ENCODE peak calls at places on chromosomes 1 and 21, in ten cellular contexts. One of them, this sample, is unnamed. For H3K4me1, the result is how much of the 10 kb centered on the place peaks cover.

GRCh38 chr1:213989740-213990472 is 2.1 kb downstream of the PROX1 start:
- DNase-seq in sigmoid colon: peak
- DNase-seq in HCT116: no peak
- DNase-seq in transverse colon: peak
- DNase-seq in heart left ventricle: no peak
- DNase-seq in A549: no peak
- DNase-seq in body of pancreas: peak
- DNase-seq in tibial nerve: no peak
- DNase-seq in stomach: no peak
- DNase-seq in breast epithelium: no peak
- DNase-seq in this sample: no peak

GRCh38 chr1:183736391-183736790 is 68.5 kb upstream of the RGL1 start:
- DNase-seq in sigmoid colon: no peak
- DNase-seq in HCT116: no peak
- DNase-seq in transverse colon: no peak
- DNase-seq in heart left ventricle: no peak
- DNase-seq in A549: no peak
- DNase-seq in body of pancreas: no peak
- DNase-seq in tibial nerve: no peak
- DNase-seq in stomach: no peak
- DNase-seq in breast epithelium: no peak
- DNase-seq in this sample: no peak

GRCh38 chr1:33383974-33384767 is 46.7 kb downstream of the PHC2 start:
- DNase-seq in sigmoid colon: no peak
- DNase-seq in HCT116: no peak
- DNase-seq in transverse colon: no peak
- DNase-seq in heart left ventricle: no peak
- DNase-seq in A549: no peak
- DNase-seq in body of pancreas: no peak
- DNase-seq in tibial nerve: no peak
- DNase-seq in stomach: no peak
- DNase-seq in breast epithelium: no peak
- DNase-seq in this sample: peak

GRCh38 chr1:42844592-42845140 is 1.7 kb upstream of the ZNF691 start:
- DNase-seq in sigmoid colon: no peak
- DNase-seq in HCT116: no peak
- DNase-seq in transverse colon: no peak
- DNase-seq in heart left ventricle: no peak
- DNase-seq in A549: no peak
- DNase-seq in body of pancreas: no peak
- DNase-seq in tibial nerve: no peak
- DNase-seq in stomach: no peak
- DNase-seq in breast epithelium: no peak
- DNase-seq in this sample: peak

GRCh38 chr21:37751268-37751975 is 164.8 kb downstream of the KCNJ6 start:
- DNase-seq in sigmoid colon: no peak
- DNase-seq in HCT116: no peak
- DNase-seq in transverse colon: no peak
- DNase-seq in heart left ventricle: no peak
- DNase-seq in A549: no peak
- DNase-seq in body of pancreas: no peak
- DNase-seq in tibial nerve: no peak
- DNase-seq in stomach: no peak
- DNase-seq in breast epithelium: no peak
- DNase-seq in this sample: no peak

GRCh38 chr21:17359781-17360180 is 153.1 kb upstream of the CXADR start:
- DNase-seq in sigmoid colon: no peak
- DNase-seq in HCT116: no peak
- DNase-seq in transverse colon: no peak
- DNase-seq in heart left ventricle: no peak
- DNase-seq in A549: no peak
- DNase-seq in body of pancreas: no peak
- DNase-seq in tibial nerve: no peak
- DNase-seq in stomach: no peak
- DNase-seq in breast epithelium: no peak
- DNase-seq in this sample: no peak

GRCh38 chr1:31786366-31787060 is 22.4 kb upstream of the ADGRB2 start:
- DNase-seq in sigmoid colon: peak
- DNase-seq in HCT116: no peak
- DNase-seq in transverse colon: no peak
- DNase-seq in heart left ventricle: no peak
- DNase-seq in A549: no peak
- DNase-seq in body of pancreas: peak
- DNase-seq in tibial nerve: no peak
- DNase-seq in stomach: no peak
- DNase-seq in breast epithelium: no peak
- DNase-seq in this sample: no peak

GRCh38 chr1:155043793-155044192 is 7.3 kb upstream of the ADAM15 start:
- DNase-seq in sigmoid colon: no peak
- DNase-seq in HCT116: no peak
- DNase-seq in transverse colon: peak
- DNase-seq in heart left ventricle: no peak
- DNase-seq in A549: no peak
- DNase-seq in body of pancreas: no peak
- DNase-seq in tibial nerve: no peak
- DNase-seq in stomach: peak
- DNase-seq in breast epithelium: no peak
- DNase-seq in this sample: no peak

GRCh38 chr1:112460672-112461071 is 48.1 kb upstream of the WNT2B start:
- DNase-seq in sigmoid colon: no peak
- DNase-seq in HCT116: no peak
- DNase-seq in transverse colon: no peak
- DNase-seq in heart left ventricle: no peak
- DNase-seq in A549: no peak
- DNase-seq in body of pancreas: no peak
- DNase-seq in tibial nerve: no peak
- DNase-seq in stomach: no peak
- DNase-seq in breast epithelium: no peak
- DNase-seq in this sample: no peak

GRCh38 chr1:100773444-100773843 is 53.9 kb downstream of the VCAM1 start:
- DNase-seq in sigmoid colon: no peak
- DNase-seq in HCT116: no peak
- DNase-seq in transverse colon: no peak
- DNase-seq in heart left ventricle: no peak
- DNase-seq in A549: no peak
- DNase-seq in body of pancreas: no peak
- DNase-seq in tibial nerve: no peak
- DNase-seq in stomach: no peak
- DNase-seq in breast epithelium: no peak
- DNase-seq in this sample: no peak

GRCh38 chr21:33871171-33871570 is 44.4 kb downstream of the ATP5PO start:
- DNase-seq in sigmoid colon: no peak
- DNase-seq in HCT116: no peak
- DNase-seq in transverse colon: no peak
- DNase-seq in heart left ventricle: no peak
- DNase-seq in A549: no peak
- DNase-seq in body of pancreas: no peak
- DNase-seq in tibial nerve: no peak
- DNase-seq in stomach: no peak
- DNase-seq in breast epithelium: no peak
- DNase-seq in this sample: no peak

DNA sequence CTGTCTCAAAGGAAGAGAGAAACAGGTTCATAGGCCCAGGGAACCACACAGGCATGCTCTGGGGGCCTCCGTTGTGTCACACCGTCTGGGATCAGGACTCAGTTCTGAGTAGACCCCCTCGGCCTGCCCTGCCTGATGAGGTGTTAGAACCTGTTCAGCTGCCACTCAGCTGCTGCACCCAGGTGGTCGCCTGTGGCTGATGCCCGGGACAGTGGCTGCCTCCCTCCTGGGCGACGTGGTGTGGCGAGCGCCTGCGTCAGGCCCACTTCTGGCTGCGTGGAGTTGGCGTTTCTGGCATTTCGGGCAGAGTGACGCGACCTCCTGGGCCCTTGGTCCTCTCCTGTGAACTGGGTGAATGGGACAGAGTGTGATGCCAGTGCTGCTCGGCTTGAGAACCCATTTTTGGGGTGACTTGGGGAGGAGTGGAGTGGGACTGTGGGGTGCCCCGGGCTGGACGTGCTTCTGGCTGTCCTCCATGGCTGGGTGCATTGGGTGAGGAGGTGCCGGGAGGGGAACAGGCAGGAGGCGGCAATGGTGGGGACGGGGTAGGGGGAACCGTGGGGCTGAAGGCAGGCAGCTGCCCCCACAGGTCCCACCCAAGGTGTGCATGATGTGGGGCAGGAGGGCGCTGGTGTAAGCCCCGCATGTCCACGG is 10.8 kb downstream of the CFAP410 start:
- DNase-seq in sigmoid colon: no peak
- DNase-seq in HCT116: no peak
- DNase-seq in transverse colon: no peak
- DNase-seq in heart left ventricle: no peak
- DNase-seq in A549: no peak
- DNase-seq in body of pancreas: no peak
- DNase-seq in tibial nerve: no peak
- DNase-seq in stomach: no peak
- DNase-seq in breast epithelium: no peak
- DNase-seq in this sample: no peak
- TF ChIP-seq POLR2A in sigmoid colon: no peak
- TF ChIP-seq POLR2A in HCT116: no peak
- TF ChIP-seq POLR2A in transverse colon: no peak
- TF ChIP-seq POLR2A in heart left ventricle: no peak
- TF ChIP-seq POLR2A in A549: no peak
- TF ChIP-seq POLR2A in body of pancreas: no peak
- TF ChIP-seq POLR2A in tibial nerve: no peak
- TF ChIP-seq POLR2A in stomach: no peak
- TF ChIP-seq POLR2A in breast epithelium: no peak
- TF ChIP-seq POLR2A in this sample: no peak

DNA sequence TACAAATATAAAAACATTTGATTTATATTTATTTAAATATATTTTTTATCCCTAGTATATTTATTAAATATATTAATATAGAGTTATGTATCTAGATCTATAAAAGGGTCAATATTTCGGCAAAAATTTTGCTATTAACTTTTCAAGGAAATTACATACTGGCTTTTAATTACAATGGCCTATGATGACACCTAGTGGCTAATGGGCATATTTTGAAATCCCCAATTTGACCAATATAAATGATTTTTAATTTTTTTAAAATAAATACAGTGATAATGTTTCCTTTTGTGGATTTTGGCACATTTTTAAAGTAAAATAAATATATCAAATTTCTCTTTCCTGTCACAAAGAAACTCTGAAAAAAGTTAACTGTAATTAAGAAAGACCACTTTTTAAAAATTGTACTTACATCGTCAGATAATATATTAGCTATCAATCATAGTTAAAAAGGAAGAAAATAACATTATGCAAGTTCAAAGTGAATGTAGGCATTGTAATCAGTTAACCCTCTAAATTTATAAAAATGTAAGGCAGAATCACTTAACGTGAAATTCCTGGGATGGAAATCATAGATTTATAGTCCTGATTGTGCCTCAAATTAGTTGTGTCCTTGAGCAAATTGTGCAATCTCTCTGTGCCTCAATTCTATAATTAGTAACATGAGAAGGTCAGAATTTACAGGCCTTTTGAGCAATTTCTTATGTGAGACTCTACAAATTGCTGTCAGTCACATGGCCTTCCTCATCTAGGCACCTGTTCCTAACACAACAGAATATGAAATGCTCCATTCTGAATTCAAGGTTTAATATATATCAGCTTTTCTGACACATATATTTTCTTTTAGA is 25.6 kb upstream of the RGS13 start:
- DNase-seq in sigmoid colon: no peak
- DNase-seq in HCT116: peak
- DNase-seq in transverse colon: no peak
- DNase-seq in heart left ventricle: no peak
- DNase-seq in A549: peak
- DNase-seq in body of pancreas: no peak
- DNase-seq in tibial nerve: no peak
- DNase-seq in stomach: no peak
- DNase-seq in breast epithelium: no peak
- DNase-seq in this sample: no peak
- TF ChIP-seq CTCF in sigmoid colon: peak
- TF ChIP-seq CTCF in HCT116: peak
- TF ChIP-seq CTCF in transverse colon: peak
- TF ChIP-seq CTCF in heart left ventricle: peak
- TF ChIP-seq CTCF in A549: peak
- TF ChIP-seq CTCF in body of pancreas: peak
- TF ChIP-seq CTCF in tibial nerve: peak
- TF ChIP-seq CTCF in stomach: peak
- TF ChIP-seq CTCF in breast epithelium: peak
- TF ChIP-seq CTCF in this sample: peak

GRCh38 chr1:116446686-116447085 is 73.6 kb downstream of the ATP1A1 start:
- DNase-seq in sigmoid colon: no peak
- DNase-seq in HCT116: no peak
- DNase-seq in transverse colon: no peak
- DNase-seq in heart left ventricle: no peak
- DNase-seq in A549: no peak
- DNase-seq in body of pancreas: no peak
- DNase-seq in tibial nerve: no peak
- DNase-seq in stomach: no peak
- DNase-seq in breast epithelium: no peak
- DNase-seq in this sample: no peak

GRCh38 chr1:116445534-116445933 is 72.5 kb downstream of the ATP1A1 start:
- DNase-seq in sigmoid colon: no peak
- DNase-seq in HCT116: no peak
- DNase-seq in transverse colon: no peak
- DNase-seq in heart left ventricle: no peak
- DNase-seq in A549: no peak
- DNase-seq in body of pancreas: no peak
- DNase-seq in tibial nerve: no peak
- DNase-seq in stomach: no peak
- DNase-seq in breast epithelium: no peak
- DNase-seq in this sample: no peak

GRCh38 chr1:116449578-116449977 is 76.5 kb downstream of the ATP1A1 start:
- DNase-seq in sigmoid colon: no peak
- DNase-seq in HCT116: no peak
- DNase-seq in transverse colon: no peak
- DNase-seq in heart left ventricle: no peak
- DNase-seq in A549: no peak
- DNase-seq in body of pancreas: no peak
- DNase-seq in tibial nerve: no peak
- DNase-seq in stomach: no peak
- DNase-seq in breast epithelium: no peak
- DNase-seq in this sample: no peak

GRCh38 chr1:116453481-116453880 is 80.4 kb downstream of the ATP1A1 start:
- DNase-seq in sigmoid colon: no peak
- DNase-seq in HCT116: no peak
- DNase-seq in transverse colon: no peak
- DNase-seq in heart left ventricle: no peak
- DNase-seq in A549: no peak
- DNase-seq in body of pancreas: no peak
- DNase-seq in tibial nerve: no peak
- DNase-seq in stomach: no peak
- DNase-seq in breast epithelium: no peak
- DNase-seq in this sample: no peak

GRCh38 chr1:116448785-116449385 is 75.8 kb downstream of the ATP1A1 start:
- DNase-seq in sigmoid colon: no peak
- DNase-seq in HCT116: no peak
- DNase-seq in transverse colon: no peak
- DNase-seq in heart left ventricle: no peak
- DNase-seq in A549: no peak
- DNase-seq in body of pancreas: no peak
- DNase-seq in tibial nerve: no peak
- DNase-seq in stomach: no peak
- DNase-seq in breast epithelium: no peak
- DNase-seq in this sample: no peak
- H3K4me1 ChIP-seq in sigmoid colon: under half
- H3K4me1 ChIP-seq in HCT116: under half
- H3K4me1 ChIP-seq in transverse colon: under half
- H3K4me1 ChIP-seq in heart left ventricle: under half
- H3K4me1 ChIP-seq in A549: under half
- H3K4me1 ChIP-seq in body of pancreas: under half
- H3K4me1 ChIP-seq in tibial nerve: under half
- H3K4me1 ChIP-seq in stomach: under half
- H3K4me1 ChIP-seq in breast epithelium: under half
- H3K4me1 ChIP-seq in this sample: under half

GRCh38 chr1:218669431-218669830 is 324.3 kb downstream of the TGFB2 start:
- DNase-seq in sigmoid colon: no peak
- DNase-seq in HCT116: no peak
- DNase-seq in transverse colon: no peak
- DNase-seq in heart left ventricle: no peak
- DNase-seq in A549: no peak
- DNase-seq in body of pancreas: no peak
- DNase-seq in tibial nerve: no peak
- DNase-seq in stomach: no peak
- DNase-seq in breast epithelium: no peak
- DNase-seq in this sample: no peak
- TF ChIP-seq POLR2A in sigmoid colon: no peak
- TF ChIP-seq POLR2A in HCT116: no peak
- TF ChIP-seq POLR2A in transverse colon: no peak
- TF ChIP-seq POLR2A in heart left ventricle: no peak
- TF ChIP-seq POLR2A in A549: no peak
- TF ChIP-seq POLR2A in body of pancreas: no peak
- TF ChIP-seq POLR2A in tibial nerve: no peak
- TF ChIP-seq POLR2A in stomach: no peak
- TF ChIP-seq POLR2A in breast epithelium: no peak
- TF ChIP-seq POLR2A in this sample: no peak